ENCODE peak calls at places on chromosomes 13 and 19, in nine cellular contexts. D is ovary, Y is suprapubic skin, U is stomach, T is transverse colon, X is SK-N-SH, Z is H1, Q is sigmoid colon, M is K562. N is an unnamed sample.

GRCh38 chr13:34993470-34993869 is 51.4 kb downstream of the NBEA start:
- DNase-seq in M (no peak), U (no peak), T (no peak), Y (no peak), D (no peak), X (no peak), Z (no peak), Q (no peak), N (no peak)

GRCh38 chr19:20422616-20423205 is 142.9 kb downstream of the ZNF737 start:
- DNase-seq in U (no peak), X (no peak), T (no peak), D (peak; percentile 29), M (no peak), Y (no peak), Q (no peak), Z (no peak), N (no peak)

GRCh38 chr13:46288570-46289259 is 77.0 kb downstream of the LRRC63 start:
- DNase-seq in U (no peak), T (no peak), M (peak; percentile 63), Q (no peak), D (no peak), X (peak; percentile 39), Y (no peak), Z (no peak), N (no peak)

GRCh38 chr19:4524808-4525562 is 6.7 kb upstream of the PLIN4 start:
- DNase-seq in Z (peak; percentile 95), T (peak; percentile 66), U (peak; percentile 63), Q (no peak), M (peak; percentile 77), D (peak; percentile 71), Y (no peak), X (peak; percentile 79), N (peak; percentile 28)

GRCh38 chr19:40055049-40055448 is 982 bp downstream of the ZNF780B start:
- DNase-seq in Z (no peak), Y (no peak), U (no peak), Q (no peak), T (no peak), X (peak; percentile 12), D (no peak), M (peak; percentile 30), N (no peak)

GRCh38 chr13:71603255-71603654 is 263.7 kb downstream of the DACH1 start:
- DNase-seq in Q (no peak), M (no peak), Y (no peak), D (no peak), T (no peak), Z (no peak), X (no peak), U (no peak), N (no peak)

GRCh38 chr13:79386125-79386822 is 19.8 kb downstream of the RBM26 start:
- DNase-seq in T (no peak), X (no peak), U (no peak), M (no peak), Q (no peak), Y (no peak), Z (no peak), D (no peak), N (no peak)

GRCh38 chr13:35694031-35694430 is 217.5 kb upstream of the MAB21L1 start:
- DNase-seq in X (no peak), M (no peak), Q (peak; percentile 42), Z (no peak), U (no peak), T (no peak), D (no peak), Y (no peak), N (no peak)

GRCh38 chr19:48398329-48399235 is 5.1 kb downstream of the GRIN2D start:
- DNase-seq in X (peak; percentile 96), D (peak; percentile 58), Y (peak; percentile 89), M (peak; percentile 97), Z (peak; percentile 98), U (peak; percentile 78), T (peak; percentile 88), Q (peak; percentile 76), N (peak; percentile 47)

GRCh38 chr19:10577951-10578350 is 9.2 kb downstream of the AP1M2 start:
- DNase-seq in Q (no peak), X (no peak), M (no peak), Y (no peak), T (no peak), D (no peak), Z (no peak), U (no peak), N (no peak)

GRCh38 chr19:14432817-14433453 is at the start of gene PKN1:
- DNase-seq in T (peak; percentile 59), Z (peak; percentile 86), Q (no peak), U (peak; percentile 57), X (peak; percentile 95), M (peak; percentile 78), D (peak; percentile 68), Y (no peak), N (no peak)

GRCh38 chr13:72648513-72649065 is 78.8 kb downstream of the MZT1 start:
- DNase-seq in M (peak; percentile 3), T (no peak), U (no peak), Z (no peak), D (no peak), Q (no peak), Y (no peak), X (no peak), N (no peak)

GRCh38 chr13:113155201-113155600 is 3.2 kb upstream of the PROZ start:
- DNase-seq in X (no peak), Q (no peak), Y (no peak), Z (peak; percentile 41), M (peak; percentile 23), U (no peak), T (no peak), D (no peak), N (no peak)

GRCh38 chr13:85631801-85632200 is 167.4 kb downstream of the SLITRK6 start:
- DNase-seq in M (no peak), U (no peak), D (no peak), Q (no peak), T (no peak), Z (no peak), Y (no peak), X (no peak), N (no peak)

GRCh38 chr19:53101518-53101917 is 1.7 kb downstream of the ZNF160 start:
- DNase-seq in Z (no peak), Y (no peak), U (no peak), D (no peak), M (peak; percentile 51), Q (no peak), T (no peak), X (peak; percentile 34), N (no peak)

GRCh38 chr13:31016342-31017325 is 84.2 kb downstream of the TEX26 start:
- DNase-seq in D (no peak), M (no peak), Q (no peak), Z (no peak), Y (no peak), T (no peak), X (no peak), U (no peak), N (no peak)

DNA sequence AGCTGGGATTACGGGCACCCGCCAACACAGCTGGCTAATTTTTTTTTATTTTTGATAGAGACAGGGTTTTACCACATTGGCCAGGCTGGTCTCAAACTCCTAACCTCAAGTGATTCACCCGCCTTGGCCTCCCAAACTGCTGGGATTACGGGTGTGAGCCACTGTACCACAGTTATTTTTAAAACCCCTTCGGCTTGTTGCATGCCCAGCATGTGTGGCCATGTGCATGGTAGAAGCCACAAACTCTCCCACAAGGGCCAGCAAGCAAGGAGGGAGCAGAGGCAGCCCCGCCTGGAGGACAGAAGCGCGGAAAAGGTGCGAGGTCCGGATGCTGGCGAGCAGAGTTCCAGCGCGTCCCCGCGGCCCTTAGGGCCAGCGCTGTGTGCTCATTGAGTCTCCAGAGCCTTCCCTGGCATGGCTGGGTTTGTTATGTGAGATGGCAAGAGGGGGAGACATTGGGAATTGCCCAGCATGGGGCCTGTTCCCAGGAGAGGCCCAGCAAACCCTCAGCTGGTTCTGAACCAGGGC is 12.9 kb downstream of the THOP1 start:
- DNase-seq in Q (no peak), T (no peak), Z (no peak), X (no peak), U (no peak), M (no peak), Y (no peak), D (no peak), N (no peak)
- H3K36me3 ChIP-seq in Q (peaks cover 11% of the 10 kb centered on the region), T (no peaks in the 10 kb centered on the region), Z (peaks cover 22% of the 10 kb centered on the region), X (peaks cover 48% of the 10 kb centered on the region), U (peaks cover 89% of the 10 kb centered on the region), M (peaks cover 90% of the 10 kb centered on the region), Y (peaks cover 38% of the 10 kb centered on the region), D (no peaks in the 10 kb centered on the region), N (peaks cover 98% of the 10 kb centered on the region)

DNA sequence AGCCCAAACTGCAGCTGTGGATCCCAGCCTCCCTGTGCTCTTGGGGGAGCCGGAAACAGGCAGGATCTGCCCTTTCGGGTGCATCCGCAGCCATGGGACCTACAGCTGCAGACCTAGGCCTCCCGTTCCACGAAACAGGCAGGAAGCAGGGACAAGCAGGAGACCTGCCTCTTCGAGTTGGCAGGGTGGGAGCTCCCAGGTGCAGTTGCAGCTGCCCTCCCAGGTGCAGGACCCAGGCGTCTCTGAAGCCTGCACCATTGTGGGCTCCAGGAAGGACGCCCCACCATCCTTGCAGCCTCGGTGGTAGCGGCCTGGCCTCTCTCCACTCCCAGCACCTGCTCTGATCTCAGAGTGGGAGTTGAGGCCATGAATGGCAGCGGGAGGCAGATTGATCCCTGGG is 189.0 kb upstream of the KLHL1 start:
- DNase-seq in M (no peak), T (no peak), Q (peak; percentile 53), X (no peak), Z (no peak), U (no peak), Y (no peak), D (no peak), N (no peak)
- TF ChIP-seq EP300 in M (no peak), T (no peak), Q (no peak), X (no peak), Z (no peak), U (no peak), Y (no peak), D (no peak), N (no peak)

GRCh38 chr19:49422407-49423277 is 599 bp downstream of the PTH2 start:
- DNase-seq in M (peak; percentile 90), Y (peak; percentile 77), Z (peak; percentile 93), X (peak; percentile 85), U (no peak), Q (no peak), T (no peak), D (no peak), N (no peak)

GRCh38 chr19:49421039-49421877 is 2.0 kb downstream of the PTH2 start:
- DNase-seq in U (peak; percentile 55), X (peak; percentile 95), T (peak; percentile 42), D (no peak), M (peak; percentile 92), Y (no peak), Q (no peak), Z (peak; percentile 99), N (peak; percentile 45)

GRCh38 chr19:49420227-49420626 is 3.0 kb downstream of the PTH2 start:
- DNase-seq in T (no peak), X (no peak), Y (no peak), M (no peak), Z (no peak), Q (no peak), D (no peak), U (no peak), N (no peak)

GRCh38 chr19:49423278-49423984 is at the start of gene PTH2:
- DNase-seq in T (no peak), Q (no peak), D (no peak), U (no peak), M (peak; percentile 56), Y (peak; percentile 72), X (no peak), Z (no peak), N (no peak)

GRCh38 chr19:49421878-49422202 is 1.4 kb downstream of the PTH2 start:
- DNase-seq in X (no peak), Q (no peak), U (no peak), M (no peak), D (no peak), Z (no peak), Y (no peak), T (no peak), N (no peak)
- H3K27me3 ChIP-seq in X (peaks cover 99% of the 10 kb centered on the region), Q (peaks cover 59% of the 10 kb centered on the region), U (peaks cover 100% of the 10 kb centered on the region), M (no peaks in the 10 kb centered on the region), D (peaks cover 9% of the 10 kb centered on the region), Z (peaks cover 46% of the 10 kb centered on the region), Y (peaks cover 99% of the 10 kb centered on the region), T (peaks cover 100% of the 10 kb centered on the region), N (peaks cover 100% of the 10 kb centered on the region)

GRCh38 chr13:100666124-100666523 is 8.5 kb downstream of the TMTC4 start:
- DNase-seq in D (no peak), X (peak; percentile 64), M (no peak), Z (no peak), U (no peak), Q (no peak), T (no peak), Y (no peak), N (no peak)
- H3K36me3 ChIP-seq in D (no peaks in the 10 kb centered on the region), X (peaks cover 66% of the 10 kb centered on the region), M (peaks cover 41% of the 10 kb centered on the region), Z (peaks cover 2% of the 10 kb centered on the region), U (peaks cover 91% of the 10 kb centered on the region), Q (peaks cover 10% of the 10 kb centered on the region), T (no peaks in the 10 kb centered on the region), Y (peaks cover 65% of the 10 kb centered on the region), N (peaks cover 57% of the 10 kb centered on the region)

N was measured in tibial nerve.